ENCODE peak calls at places on chromosome 21, in nine cellular contexts. M is endothelial cell of umbilical vein, N is colonic mucosa, P is upper lobe of right lung, H is tibial artery, C is HCT116, K is esophagus squamous epithelium, R is A673, J is ovary. Y is an unnamed sample. For H3K27me3, the result is how much of the 10 kb centered on the place peaks cover.

GRCh38 chr21:36820176-36821031 is 121.5 kb downstream of the SIM2 start:
- DNase-seq in M (no peak), K (no peak), R (peak), C (no peak), H (no peak), J (no peak), P (no peak), N (no peak), Y (no peak)

GRCh38 chr21:36135391-36136094 is 664 bp downstream of the CBR3 start:
- DNase-seq in N (peak), C (no peak), P (peak), M (peak), J (peak), K (no peak), H (peak), R (peak), Y (peak)

GRCh38 chr21:10521091-10521598 is at the start of gene TPTE:
- DNase-seq in J (no peak), K (no peak), H (no peak), M (no peak), C (no peak), N (no peak), P (no peak), R (no peak), Y (no peak)

GRCh38 chr21:23874271-23874670 is 1733.0 kb downstream of the MRPL39 start:
- DNase-seq in P (no peak), R (no peak), C (no peak), M (no peak), H (no peak), N (no peak), K (no peak), J (no peak), Y (no peak)

GRCh38 chr21:43025636-43026180 is 49.9 kb downstream of the CBS start:
- DNase-seq in P (peak), N (no peak), C (no peak), J (no peak), H (no peak), M (no peak), K (no peak), R (peak), Y (no peak)

GRCh38 chr21:18249542-18250152 is 5.0 kb downstream of the CHODL start:
- DNase-seq in C (no peak), P (no peak), M (no peak), H (no peak), J (no peak), R (no peak), K (no peak), N (no peak), Y (no peak)

GRCh38 chr21:46285206-46285661 is at the start of gene MCM3AP:
- DNase-seq in J (no peak), M (no peak), H (no peak), K (no peak), R (no peak), N (no peak), P (no peak), C (no peak), Y (no peak)

GRCh38 chr21:23111070-23111605 is 2112.9 kb downstream of the NCAM2 start:
- DNase-seq in M (no peak), H (no peak), R (no peak), J (no peak), K (no peak), N (no peak), P (no peak), C (no peak), Y (no peak)

GRCh38 chr21:34073032-34073748 is at the start of the genes MRPS6 and SLC5A3:
- DNase-seq in C (peak), P (peak), N (peak), H (peak), R (peak), K (peak), M (peak), J (peak), Y (peak)

GRCh38 chr21:34889287-34889536 is 159.9 kb downstream of the RUNX1 start:
- DNase-seq in J (peak), H (peak), N (peak), C (no peak), M (peak), K (no peak), P (peak), R (peak), Y (peak)

GRCh38 chr21:33991091-33991490 is 75.5 kb upstream of the ATP5PO start:
- DNase-seq in J (no peak), H (no peak), M (no peak), K (no peak), R (no peak), C (no peak), P (no peak), N (no peak), Y (no peak)

GRCh38 chr21:32529679-32530078 is 55.6 kb downstream of the TCP10L start:
- DNase-seq in J (no peak), C (no peak), H (no peak), K (no peak), M (no peak), R (no peak), P (no peak), N (no peak), Y (no peak)

GRCh38 chr21:28444131-28444530 is 548.5 kb downstream of the LTN1 start:
- DNase-seq in P (no peak), M (no peak), J (no peak), R (no peak), H (no peak), K (no peak), C (no peak), N (no peak), Y (no peak)

GRCh38 chr21:35414511-35415139 is 365.5 kb upstream of the RUNX1 start:
- DNase-seq in M (no peak), H (no peak), N (no peak), J (no peak), R (no peak), K (no peak), C (no peak), P (no peak), Y (no peak)

GRCh38 chr21:32834825-32835224 is 63.3 kb upstream of the PAXBP1 start:
- DNase-seq in J (no peak), C (no peak), H (no peak), M (no peak), P (no peak), K (no peak), R (no peak), N (no peak), Y (no peak)

GRCh38 chr21:45979651-45980050 is 1.9 kb upstream of the COL6A1 start:
- DNase-seq in C (no peak), K (no peak), P (peak), R (no peak), J (no peak), N (no peak), H (peak), M (no peak), Y (no peak)

GRCh38 chr21:38810826-38811164 is 5.1 kb downstream of the ETS2 start:
- DNase-seq in C (no peak), H (no peak), J (no peak), P (no peak), M (no peak), N (no peak), R (no peak), K (no peak), Y (no peak)

GRCh38 chr21:15022608-15023261 is 42.1 kb downstream of the NRIP1 start:
- DNase-seq in N (no peak), M (no peak), H (no peak), P (no peak), K (no peak), C (no peak), R (no peak), J (no peak), Y (peak)

GRCh38 chr21:37430184-37430821 is 63.7 kb downstream of the DYRK1A start:
- DNase-seq in N (no peak), M (no peak), J (no peak), C (no peak), K (no peak), H (no peak), P (no peak), R (no peak), Y (peak)

GRCh38 chr21:34183331-34183928 is 110.1 kb downstream of the MRPS6 start:
- DNase-seq in C (no peak), R (no peak), N (no peak), J (no peak), K (no peak), P (no peak), H (no peak), M (no peak), Y (no peak)

GRCh38 chr21:32538147-32538792 is 47.1 kb downstream of the TCP10L start:
- DNase-seq in N (no peak), M (no peak), K (no peak), J (no peak), H (no peak), P (no peak), R (peak), C (no peak), Y (no peak)

GRCh38 chr21:36297938-36298572 is 21.9 kb upstream of the MORC3 start:
- DNase-seq in C (no peak), H (peak), J (no peak), N (peak), R (no peak), K (peak), P (peak), M (no peak), Y (peak)

GRCh38 chr21:33067457-33067856 is 2.5 kb upstream of the OLIG1 start:
- DNase-seq in K (no peak), C (no peak), H (no peak), M (no peak), J (no peak), N (no peak), R (no peak), P (no peak), Y (no peak)

GRCh38 chr21:35438643-35439404 is 389.7 kb upstream of the RUNX1 start:
- DNase-seq in M (no peak), K (no peak), N (peak), P (no peak), H (no peak), C (no peak), R (no peak), J (no peak), Y (peak)

GRCh38 chr21:36818051-36818450 is 119.1 kb downstream of the SIM2 start:
- DNase-seq in J (no peak), M (no peak), R (peak), K (no peak), P (no peak), C (no peak), H (no peak), N (no peak), Y (no peak)

GRCh38 chr21:36397606-36398005 is 12.4 kb downstream of the CHAF1B start:
- DNase-seq in H (no peak), M (no peak), K (no peak), R (no peak), N (no peak), J (no peak), P (peak), C (no peak), Y (no peak)

GRCh38 chr21:22225299-22225698 is 1227.1 kb downstream of the NCAM2 start:
- DNase-seq in P (no peak), H (no peak), M (no peak), C (no peak), J (no peak), K (no peak), R (no peak), N (no peak), Y (no peak)

GRCh38 chr21:40186036-40186435 is 318.8 kb downstream of the PCP4 start:
- DNase-seq in J (no peak), R (no peak), H (no peak), C (no peak), M (peak), N (no peak), K (no peak), P (no peak), Y (no peak)

GRCh38 chr21:21286170-21286798 is 288.1 kb downstream of the NCAM2 start:
- DNase-seq in P (no peak), K (no peak), J (no peak), H (no peak), R (no peak), N (no peak), C (no peak), M (no peak), Y (no peak)

GRCh38 chr21:35711661-35712060 is 348.7 kb downstream of the SETD4 start:
- DNase-seq in H (no peak), P (no peak), K (no peak), R (no peak), N (no peak), M (no peak), J (no peak), C (no peak), Y (no peak)

GRCh38 chr21:42233067-42233981 is 14.4 kb downstream of the ABCG1 start:
- DNase-seq in M (peak), P (peak), J (peak), R (no peak), N (peak), K (no peak), H (peak), C (no peak), Y (peak)

GRCh38 chr21:32887026-32887425 is 115.5 kb upstream of the PAXBP1 start:
- DNase-seq in P (no peak), R (no peak), C (no peak), H (no peak), M (no peak), J (no peak), N (no peak), K (no peak), Y (no peak)

GRCh38 chr21:17585875-17586450 is 26.7 kb downstream of the BTG3 start:
- DNase-seq in P (no peak), H (no peak), N (peak), M (peak), K (no peak), J (no peak), C (peak), R (peak), Y (peak)

DNA sequence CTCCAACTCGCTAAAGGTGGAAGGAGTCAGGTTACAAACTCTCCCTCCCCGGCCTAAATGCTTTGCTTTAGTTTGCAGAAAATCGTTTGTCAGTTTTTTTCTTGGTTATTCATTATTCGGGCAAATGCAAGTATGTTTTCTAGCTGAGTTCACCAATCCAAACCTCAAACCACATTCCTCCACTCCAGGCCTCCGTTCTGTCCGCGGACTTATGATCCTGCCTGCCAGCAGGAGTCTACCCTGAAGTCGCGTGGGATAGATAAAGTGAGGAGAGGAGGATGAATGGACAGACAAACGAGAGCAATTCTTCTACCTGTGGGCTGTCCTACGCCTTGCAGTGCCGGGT is 1.3 kb downstream of the ADAMTS1 start:
- DNase-seq in R (peak), N (no peak), C (no peak), H (no peak), M (no peak), K (no peak), P (no peak), J (no peak), Y (peak)
- H3K4me3 ChIP-seq in R (peak), N (peak), C (no peak), H (peak), M (peak), K (peak), P (peak), J (peak), Y (peak)

DNA sequence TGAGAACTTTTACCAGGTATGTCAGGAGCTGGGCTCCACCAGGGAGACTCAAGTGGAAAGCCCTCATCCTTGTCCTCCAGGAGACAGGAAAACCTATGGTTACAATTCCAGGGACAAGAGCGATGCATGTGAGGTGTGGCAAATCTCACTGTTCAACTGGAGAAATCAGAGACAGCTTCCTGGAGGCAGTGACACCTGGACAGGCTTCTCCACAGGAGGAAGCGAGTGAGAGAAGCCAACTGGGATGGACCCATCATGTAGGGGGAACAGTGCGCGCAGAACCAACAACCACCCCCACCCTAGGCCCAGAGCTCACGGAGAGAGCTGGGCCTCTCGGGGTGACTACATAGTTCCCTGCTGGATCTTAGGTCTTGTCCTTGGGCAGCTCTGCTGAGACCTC is 5.6 kb upstream of the SLX9 start:
- DNase-seq in R (no peak), N (no peak), H (no peak), K (no peak), P (peak), C (no peak), M (no peak), J (no peak), Y (no peak)
- H3K27me3 ChIP-seq in R (under half), N (under half), H (under half), K (half or more), P (under half), C (under half), M (under half), J (under half), Y (under half)

GRCh38 chr21:30072496-30072895 is 94.1 kb downstream of the CLDN17 start:
- DNase-seq in M (no peak), J (no peak), N (peak), K (no peak), C (no peak), H (no peak), P (no peak), R (peak), Y (peak)
- TF ChIP-seq CTCF in M (no peak), J (no peak), N (peak), K (no peak), C (no peak), H (peak), P (peak), R (peak), Y (peak)

GRCh38 chr21:44354775-44355771 is 1.7 kb downstream of the TRPM2 start:
- DNase-seq in K (no peak), J (no peak), N (no peak), P (no peak), H (no peak), M (no peak), R (no peak), C (no peak), Y (no peak)
- H3K4me3 ChIP-seq in K (peak), J (no peak), N (peak), P (peak), H (no peak), M (no peak), R (no peak), C (no peak), Y (no peak)